ENCODE peak calls at places on chromosomes 13 and 19, in four cellular contexts. L, F, J and Y are unnamed samples.

GRCh38 chr19:10784257-10784656 is 51.8 kb downstream of the TMED1 start:
- DNase-seq in L (no peak), F (no peak), J (no peak), Y (no peak)

GRCh38 chr13:77391475-77391874 is 64.6 kb upstream of the MYCBP2 start:
- DNase-seq in L (no peak), F (no peak), J (no peak), Y (no peak)

GRCh38 chr19:34244611-34245299 is 9.6 kb upstream of the GARRE1 start:
- DNase-seq in L (no peak), F (no peak), J (no peak), Y (no peak)

GRCh38 chr13:105655046-105655445 is 880.4 kb downstream of the EFNB2 start:
- DNase-seq in L (peak), F (no peak), J (no peak), Y (no peak)

GRCh38 chr19:2627855-2628254 is 74.6 kb downstream of the GNG7 start:
- DNase-seq in L (no peak), F (no peak), J (no peak), Y (no peak)

GRCh38 chr13:37134411-37135041 is 29.1 kb upstream of the CSNK1A1L start:
- DNase-seq in L (peak), F (no peak), J (no peak), Y (no peak)

GRCh38 chr19:37931941-37932655 is 25.1 kb downstream of the SIPA1L3 start:
- DNase-seq in L (peak), F (peak), J (peak), Y (peak)

GRCh38 chr13:75670496-75670895 is 34.4 kb downstream of the LMO7 start:
- DNase-seq in L (no peak), F (no peak), J (no peak), Y (no peak)

GRCh38 chr19:49930483-49931011 is 1.2 kb upstream of the NUP62 start:
- DNase-seq in L (peak), F (no peak), J (no peak), Y (no peak)

GRCh38 chr13:102726430-102726829 is 31.6 kb upstream of the METTL21C start:
- DNase-seq in L (no peak), F (no peak), J (no peak), Y (peak)

GRCh38 chr19:48290341-48290922 is 20.6 kb downstream of the ZNF114 start:
- DNase-seq in L (peak), F (no peak), J (no peak), Y (peak)

GRCh38 chr19:38711726-38712153 is 32.5 kb downstream of the CAPN12 start:
- DNase-seq in L (peak), F (no peak), J (no peak), Y (no peak)

GRCh38 chr19:5805465-5806132 is 732 bp downstream of the NRTN start:
- DNase-seq in L (peak), F (peak), J (peak), Y (peak)

GRCh38 chr13:112444001-112444311 is 67.8 kb downstream of the SPACA7 start:
- DNase-seq in L (peak), F (peak), J (peak), Y (peak)

GRCh38 chr19:31338069-31338767 is 11.0 kb downstream of the TSHZ3 start:
- DNase-seq in L (peak), F (no peak), J (peak), Y (peak)

GRCh38 chr13:67155898-67156717 is 74.0 kb downstream of the PCDH9 start:
- DNase-seq in L (no peak), F (no peak), J (no peak), Y (no peak)

GRCh38 chr13:34070006-34070405 is 252.1 kb downstream of the RFC3 start:
- DNase-seq in L (peak), F (no peak), J (no peak), Y (no peak)

GRCh38 chr19:48481846-48482639 is 12.9 kb downstream of the CYTH2 start:
- DNase-seq in L (no peak), F (no peak), J (no peak), Y (no peak)

GRCh38 chr19:8451885-8452284 is 7.1 kb downstream of the HNRNPM start:
- DNase-seq in L (peak), F (no peak), J (no peak), Y (no peak)

GRCh38 chr13:113927661-113928581 is 46.0 kb downstream of the C13orf46 start:
- DNase-seq in L (peak), F (no peak), J (no peak), Y (peak)

GRCh38 chr19:2436384-2436783 is 9.0 kb upstream of the TIMM13 start:
- DNase-seq in L (no peak), F (no peak), J (no peak), Y (no peak)

GRCh38 chr19:55446060-55446459 is 3.0 kb upstream of the SHISA7 start:
- DNase-seq in L (no peak), F (no peak), J (no peak), Y (no peak)

GRCh38 chr13:112969692-112970338 is 801 bp downstream of the MCF2L start:
- DNase-seq in L (no peak), F (no peak), J (no peak), Y (no peak)

GRCh38 chr13:33799950-33800592 is 17.9 kb upstream of the RFC3 start:
- DNase-seq in L (peak), F (no peak), J (no peak), Y (no peak)

GRCh38 chr13:75723927-75724326 is 87.8 kb downstream of the LMO7 start:
- DNase-seq in L (no peak), F (no peak), J (no peak), Y (no peak)

GRCh38 chr19:33796164-33797100 is at the start of gene KCTD15:
- DNase-seq in L (peak), F (no peak), J (peak), Y (peak)

GRCh38 chr13:91346062-91346461 is 1.4 kb upstream of the MIR17HG start:
- DNase-seq in L (no peak), F (no peak), J (no peak), Y (no peak)

GRCh38 chr13:113996081-113996911 is 22.4 kb upstream of the C13orf46 start:
- DNase-seq in L (no peak), F (peak), J (no peak), Y (no peak)

GRCh38 chr13:20721454-20722357 is 18.2 kb downstream of the IL17D start:
- DNase-seq in L (peak), F (no peak), J (no peak), Y (no peak)

GRCh38 chr13:30900952-30901749 is 4.9 kb upstream of the MEDAG start:
- DNase-seq in L (no peak), F (no peak), J (no peak), Y (no peak)

GRCh38 chr19:58451358-58452101 is at the start of gene ZNF324B:
- DNase-seq in L (peak), F (peak), J (peak), Y (peak)
- TF ChIP-seq CTCF in L (no peak), F (no peak), J (no peak), Y (no peak)

GRCh38 chr19:40592170-40592569 is 9.0 kb upstream of the LTBP4 start:
- DNase-seq in L (peak), F (no peak), J (no peak), Y (no peak)

GRCh38 chr19:40596608-40597328 is 4.4 kb upstream of the LTBP4 start:
- DNase-seq in L (peak), F (no peak), J (no peak), Y (peak)

GRCh38 chr19:40597329-40597838 is 3.8 kb upstream of the LTBP4 start:
- DNase-seq in L (no peak), F (no peak), J (no peak), Y (no peak)

GRCh38 chr19:40594251-40594650 is 6.9 kb upstream of the LTBP4 start:
- DNase-seq in L (no peak), F (no peak), J (no peak), Y (no peak)

DNA sequence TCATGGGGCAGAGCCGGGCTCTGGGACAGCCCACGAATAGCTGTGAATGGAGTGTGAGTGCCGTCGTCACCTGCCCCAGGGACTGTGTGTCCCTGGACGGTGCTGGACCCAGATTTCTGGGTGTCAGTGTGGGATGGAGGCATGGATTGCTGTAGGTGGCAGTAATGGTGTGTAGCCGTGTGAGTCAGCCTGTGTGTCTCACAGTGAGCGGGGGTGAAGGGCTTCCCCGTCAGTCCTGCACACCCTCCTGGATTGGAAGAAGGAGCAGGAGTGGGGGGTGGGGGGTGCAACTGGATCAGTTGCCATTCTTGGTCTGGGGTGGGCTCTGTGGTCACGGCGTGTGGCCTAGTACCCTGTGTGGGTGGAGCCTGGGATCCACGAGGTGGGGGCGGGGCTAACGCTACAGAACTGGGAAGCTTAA is 6.5 kb upstream of the LTBP4 start:
- DNase-seq in L (no peak), F (no peak), J (no peak), Y (no peak)
- TF ChIP-seq CTCF in L (no peak), F (no peak), J (no peak), Y (no peak)

GRCh38 chr13:80475718-80476117 is 134.8 kb upstream of the SPRY2 start:
- DNase-seq in L (no peak), F (no peak), J (no peak), Y (no peak)
- TF ChIP-seq CTCF in L (no peak), F (no peak), J (no peak), Y (no peak)

GRCh38 chr19:16069813-16070365 is 6.4 kb upstream of the TPM4 start:
- DNase-seq in L (no peak), F (no peak), J (no peak), Y (no peak)

GRCh38 chr19:16067205-16067938 is 8.9 kb upstream of the TPM4 start:
- DNase-seq in L (peak), F (no peak), J (no peak), Y (no peak)

GRCh38 chr19:16068696-16069259 is 7.5 kb upstream of the TPM4 start:
- DNase-seq in L (no peak), F (no peak), J (no peak), Y (no peak)

GRCh38 chr19:16064209-16064889 is 11.9 kb upstream of the TPM4 start:
- DNase-seq in L (no peak), F (no peak), J (no peak), Y (no peak)

GRCh38 chr19:16066611-16067104 is 9.6 kb upstream of the TPM4 start:
- DNase-seq in L (peak), F (no peak), J (no peak), Y (peak)
- TF ChIP-seq CTCF in L (peak), F (no peak), J (no peak), Y (peak)

GRCh38 chr13:79519252-79519651 is 38.3 kb downstream of the NDFIP2 start:
- DNase-seq in L (peak), F (no peak), J (no peak), Y (no peak)
- TF ChIP-seq CTCF in L (no peak), F (no peak), J (no peak), Y (no peak)

GRCh38 chr13:99433543-99434075 is 67.7 kb upstream of the TM9SF2 start:
- DNase-seq in L (no peak), F (no peak), J (no peak), Y (no peak)
- TF ChIP-seq CTCF in L (no peak), F (no peak), J (no peak), Y (no peak)

GRCh38 chr19:13526552-13526951 is 20.3 kb upstream of the CACNA1A start:
- DNase-seq in L (peak), F (no peak), J (no peak), Y (no peak)
- TF ChIP-seq CTCF in L (peak), F (no peak), J (peak), Y (no peak)

DNA sequence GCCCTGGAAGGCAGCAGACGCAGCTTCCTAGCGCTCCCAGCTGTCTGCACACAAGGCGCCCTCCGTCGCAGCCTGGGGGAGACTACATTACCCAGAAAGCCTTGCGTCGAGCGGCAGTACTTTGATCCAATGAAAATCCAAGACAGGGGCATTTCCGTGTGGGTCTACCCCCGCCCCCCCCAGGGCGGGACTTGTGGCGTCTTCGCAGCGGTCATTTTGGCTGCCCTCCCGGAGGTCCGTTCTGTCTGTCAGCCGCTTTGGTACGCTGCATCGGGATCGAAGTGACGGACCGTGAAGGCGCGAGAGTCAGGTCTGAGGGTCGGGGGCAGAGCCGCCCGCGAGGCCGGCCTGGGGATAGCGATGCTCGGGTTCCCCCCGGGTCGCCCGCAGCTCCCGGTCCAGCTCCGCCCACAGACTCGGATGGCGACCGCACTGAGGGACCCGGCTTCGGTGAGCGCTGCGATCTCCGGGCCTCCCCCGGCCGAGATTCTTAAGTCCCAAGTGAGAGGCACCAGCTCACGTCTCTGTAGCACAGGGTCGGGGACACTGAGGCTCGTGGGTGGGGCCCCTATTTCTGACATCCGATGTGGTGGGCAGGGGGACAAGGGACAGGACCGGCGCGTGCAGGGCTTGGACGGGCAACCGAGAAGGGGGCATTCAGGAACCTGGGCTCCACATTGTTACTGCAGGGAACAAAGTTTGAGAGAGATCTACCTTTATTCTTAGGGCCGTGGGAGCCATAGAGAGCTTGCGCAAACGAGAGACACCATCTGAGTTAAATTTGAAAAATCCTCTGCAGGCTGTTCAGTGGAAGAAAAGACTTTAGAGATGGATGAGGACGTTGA is at the start of gene ZNF211:
- DNase-seq in L (peak), F (peak), J (peak), Y (peak)
- TF ChIP-seq CTCF in L (no peak), F (no peak), J (no peak), Y (no peak)

GRCh38 chr19:36032251-36033104 is at the start of gene CLIP3:
- DNase-seq in L (peak), F (peak), J (peak), Y (no peak)

GRCh38 chr19:36027696-36028095 is 5.0 kb downstream of the CLIP3 start:
- DNase-seq in L (no peak), F (no peak), J (no peak), Y (no peak)

GRCh38 chr19:36028313-36029041 is 4.2 kb downstream of the CLIP3 start:
- DNase-seq in L (no peak), F (no peak), J (no peak), Y (no peak)

GRCh38 chr19:36031308-36031707 is 1.4 kb downstream of the CLIP3 start:
- DNase-seq in L (no peak), F (no peak), J (no peak), Y (no peak)

GRCh38 chr19:36030264-36031148 is 2.2 kb downstream of the CLIP3 start:
- DNase-seq in L (peak), F (no peak), J (no peak), Y (no peak)
- TF ChIP-seq CTCF in L (peak), F (no peak), J (no peak), Y (no peak)

GRCh38 chr13:107329991-107330390 is 762.1 kb upstream of the ARGLU1 start:
- DNase-seq in L (no peak), F (no peak), J (no peak), Y (no peak)
- TF ChIP-seq CTCF in L (no peak), F (no peak), J (no peak), Y (no peak)